ENCODE peak calls at places on chromosomes 3 and 15, in six cellular contexts. One of them, this sample, is unnamed.

GRCh38 chr3:113721638-113722037 is 24.4 kb downstream of the NAA50 start:
- DNase-seq in H9: no peak
- DNase-seq in IMR-90: no peak
- DNase-seq in trophoblast cell: no peak
- DNase-seq in neuronal stem cell: no peak
- DNase-seq in H1: no peak
- DNase-seq in this sample: no peak

GRCh38 chr15:33089878-33090757 is 104.4 kb downstream of the FMN1 start:
- DNase-seq in H9: no peak
- DNase-seq in IMR-90: peak
- DNase-seq in trophoblast cell: no peak
- DNase-seq in neuronal stem cell: no peak
- DNase-seq in H1: no peak
- DNase-seq in this sample: peak

GRCh38 chr3:13352621-13353131 is 67.4 kb downstream of the NUP210 start:
- DNase-seq in H9: no peak
- DNase-seq in IMR-90: peak
- DNase-seq in trophoblast cell: no peak
- DNase-seq in neuronal stem cell: no peak
- DNase-seq in H1: no peak
- DNase-seq in this sample: peak

GRCh38 chr3:184466413-184466960 is 86.6 kb downstream of the CHRD start:
- DNase-seq in H9: no peak
- DNase-seq in IMR-90: peak
- DNase-seq in trophoblast cell: no peak
- DNase-seq in neuronal stem cell: no peak
- DNase-seq in H1: no peak
- DNase-seq in this sample: no peak

GRCh38 chr3:13070622-13071021 is 2.6 kb downstream of the IQSEC1 start:
- DNase-seq in H9: no peak
- DNase-seq in IMR-90: no peak
- DNase-seq in trophoblast cell: no peak
- DNase-seq in neuronal stem cell: no peak
- DNase-seq in H1: no peak
- DNase-seq in this sample: no peak

GRCh38 chr15:47620960-47621681 is 96.2 kb upstream of the SEMA6D start:
- DNase-seq in H9: no peak
- DNase-seq in IMR-90: peak
- DNase-seq in trophoblast cell: no peak
- DNase-seq in neuronal stem cell: no peak
- DNase-seq in H1: no peak
- DNase-seq in this sample: no peak

GRCh38 chr3:123285931-123286307 is 84.2 kb downstream of the SEC22A start:
- DNase-seq in H9: no peak
- DNase-seq in IMR-90: no peak
- DNase-seq in trophoblast cell: no peak
- DNase-seq in neuronal stem cell: no peak
- DNase-seq in H1: no peak
- DNase-seq in this sample: no peak

GRCh38 chr3:22900296-22900695 is 302.8 kb upstream of the UBE2E2 start:
- DNase-seq in H9: no peak
- DNase-seq in IMR-90: no peak
- DNase-seq in trophoblast cell: peak
- DNase-seq in neuronal stem cell: no peak
- DNase-seq in H1: no peak
- DNase-seq in this sample: no peak

GRCh38 chr3:187989458-187990153 is 164.4 kb upstream of the LPP start:
- DNase-seq in H9: peak
- DNase-seq in IMR-90: no peak
- DNase-seq in trophoblast cell: peak
- DNase-seq in neuronal stem cell: peak
- DNase-seq in H1: peak
- DNase-seq in this sample: peak

GRCh38 chr3:190514163-190515153 is 573 bp downstream of the IL1RAP start:
- DNase-seq in H9: peak
- DNase-seq in IMR-90: peak
- DNase-seq in trophoblast cell: peak
- DNase-seq in neuronal stem cell: peak
- DNase-seq in H1: no peak
- DNase-seq in this sample: peak

GRCh38 chr15:68969298-68969697 is 39.0 kb downstream of the SPESP1 start:
- DNase-seq in H9: no peak
- DNase-seq in IMR-90: no peak
- DNase-seq in trophoblast cell: no peak
- DNase-seq in neuronal stem cell: no peak
- DNase-seq in H1: no peak
- DNase-seq in this sample: no peak

GRCh38 chr15:99057020-99057419 is 47.9 kb upstream of the SYNM start:
- DNase-seq in H9: peak
- DNase-seq in IMR-90: no peak
- DNase-seq in trophoblast cell: no peak
- DNase-seq in neuronal stem cell: no peak
- DNase-seq in H1: no peak
- DNase-seq in this sample: no peak

GRCh38 chr15:99055555-99056134 is 48.1 kb upstream of the PGPEP1L start:
- DNase-seq in H9: no peak
- DNase-seq in IMR-90: no peak
- DNase-seq in trophoblast cell: no peak
- DNase-seq in neuronal stem cell: no peak
- DNase-seq in H1: no peak
- DNase-seq in this sample: no peak

GRCh38 chr15:99059010-99059981 is 45.6 kb upstream of the SYNM start:
- DNase-seq in H9: peak
- DNase-seq in IMR-90: peak
- DNase-seq in trophoblast cell: peak
- DNase-seq in neuronal stem cell: peak
- DNase-seq in H1: peak
- DNase-seq in this sample: peak

GRCh38 chr15:99057697-99058420 is 47.0 kb upstream of the SYNM start:
- DNase-seq in H9: no peak
- DNase-seq in IMR-90: no peak
- DNase-seq in trophoblast cell: no peak
- DNase-seq in neuronal stem cell: no peak
- DNase-seq in H1: no peak
- DNase-seq in this sample: no peak

GRCh38 chr15:99058421-99058870 is 46.4 kb upstream of the SYNM start:
- DNase-seq in H9: peak
- DNase-seq in IMR-90: no peak
- DNase-seq in trophoblast cell: no peak
- DNase-seq in neuronal stem cell: no peak
- DNase-seq in H1: no peak
- DNase-seq in this sample: no peak
- H3K23ac ChIP-seq in H9: no peak
- H3K23ac ChIP-seq in IMR-90: peak
- H3K23ac ChIP-seq in trophoblast cell: no peak
- H3K23ac ChIP-seq in neuronal stem cell: no peak
- H3K23ac ChIP-seq in H1: no peak
- H3K23ac ChIP-seq in this sample: no peak

GRCh38 chr3:2714856-2715255 is 395.3 kb downstream of the IL5RA start:
- DNase-seq in H9: no peak
- DNase-seq in IMR-90: no peak
- DNase-seq in trophoblast cell: no peak
- DNase-seq in neuronal stem cell: no peak
- DNase-seq in H1: no peak
- DNase-seq in this sample: peak
- H3K14ac ChIP-seq in H9: no peak
- H3K14ac ChIP-seq in IMR-90: no peak
- H3K14ac ChIP-seq in trophoblast cell: no peak
- H3K14ac ChIP-seq in neuronal stem cell: no peak
- H3K14ac ChIP-seq in H1: no peak
- H3K14ac ChIP-seq in this sample: no peak

GRCh38 chr15:50140097-50140496 is 21.1 kb upstream of the ATP8B4 start:
- DNase-seq in H9: no peak
- DNase-seq in IMR-90: peak
- DNase-seq in trophoblast cell: no peak
- DNase-seq in neuronal stem cell: no peak
- DNase-seq in H1: no peak
- DNase-seq in this sample: peak
- H3K23ac ChIP-seq in H9: no peak
- H3K23ac ChIP-seq in IMR-90: no peak
- H3K23ac ChIP-seq in trophoblast cell: no peak
- H3K23ac ChIP-seq in neuronal stem cell: no peak
- H3K23ac ChIP-seq in H1: no peak
- H3K23ac ChIP-seq in this sample: no peak

GRCh38 chr15:45265506-45265905 is 13.5 kb downstream of the SLC28A2 start:
- DNase-seq in H9: no peak
- DNase-seq in IMR-90: no peak
- DNase-seq in trophoblast cell: no peak
- DNase-seq in neuronal stem cell: no peak
- DNase-seq in H1: no peak
- DNase-seq in this sample: no peak
- H3K14ac ChIP-seq in H9: no peak
- H3K14ac ChIP-seq in IMR-90: no peak
- H3K14ac ChIP-seq in trophoblast cell: no peak
- H3K14ac ChIP-seq in neuronal stem cell: no peak
- H3K14ac ChIP-seq in H1: no peak
- H3K14ac ChIP-seq in this sample: no peak

GRCh38 chr3:45387171-45387570 is 1.2 kb upstream of the LARS2 start:
- DNase-seq in H9: no peak
- DNase-seq in IMR-90: peak
- DNase-seq in trophoblast cell: peak
- DNase-seq in neuronal stem cell: no peak
- DNase-seq in H1: no peak
- DNase-seq in this sample: no peak

GRCh38 chr3:45381168-45381852 is 7.1 kb upstream of the LARS2 start:
- DNase-seq in H9: no peak
- DNase-seq in IMR-90: no peak
- DNase-seq in trophoblast cell: no peak
- DNase-seq in neuronal stem cell: no peak
- DNase-seq in H1: no peak
- DNase-seq in this sample: no peak
- H3K23ac ChIP-seq in H9: no peak
- H3K23ac ChIP-seq in IMR-90: no peak
- H3K23ac ChIP-seq in trophoblast cell: no peak
- H3K23ac ChIP-seq in neuronal stem cell: no peak
- H3K23ac ChIP-seq in H1: no peak
- H3K23ac ChIP-seq in this sample: no peak

GRCh38 chr3:64549869-64550268 is 137.9 kb downstream of the ADAMTS9 start:
- DNase-seq in H9: no peak
- DNase-seq in IMR-90: no peak
- DNase-seq in trophoblast cell: no peak
- DNase-seq in neuronal stem cell: no peak
- DNase-seq in H1: no peak
- DNase-seq in this sample: no peak
- H3K14ac ChIP-seq in H9: no peak
- H3K14ac ChIP-seq in IMR-90: no peak
- H3K14ac ChIP-seq in trophoblast cell: no peak
- H3K14ac ChIP-seq in neuronal stem cell: no peak
- H3K14ac ChIP-seq in H1: no peak
- H3K14ac ChIP-seq in this sample: no peak

GRCh38 chr3:129892486-129892856 is 1.0 kb downstream of the TMCC1 start:
- DNase-seq in H9: no peak
- DNase-seq in IMR-90: no peak
- DNase-seq in trophoblast cell: no peak
- DNase-seq in neuronal stem cell: no peak
- DNase-seq in H1: no peak
- DNase-seq in this sample: no peak

GRCh38 chr3:129892857-129893615 is 475 bp downstream of the TMCC1 start:
- DNase-seq in H9: peak
- DNase-seq in IMR-90: no peak
- DNase-seq in trophoblast cell: peak
- DNase-seq in neuronal stem cell: peak
- DNase-seq in H1: no peak
- DNase-seq in this sample: peak

GRCh38 chr3:129890891-129891290 is 2.6 kb downstream of the TMCC1 start:
- DNase-seq in H9: no peak
- DNase-seq in IMR-90: no peak
- DNase-seq in trophoblast cell: no peak
- DNase-seq in neuronal stem cell: no peak
- DNase-seq in H1: no peak
- DNase-seq in this sample: no peak

GRCh38 chr3:129897026-129897425 is 3.5 kb upstream of the TMCC1 start:
- DNase-seq in H9: no peak
- DNase-seq in IMR-90: no peak
- DNase-seq in trophoblast cell: no peak
- DNase-seq in neuronal stem cell: no peak
- DNase-seq in H1: no peak
- DNase-seq in this sample: no peak

GRCh38 chr3:129893616-129894070 is at the start of gene TMCC1:
- DNase-seq in H9: peak
- DNase-seq in IMR-90: peak
- DNase-seq in trophoblast cell: peak
- DNase-seq in neuronal stem cell: peak
- DNase-seq in H1: peak
- DNase-seq in this sample: peak
- H3K23ac ChIP-seq in H9: no peak
- H3K23ac ChIP-seq in IMR-90: peak
- H3K23ac ChIP-seq in trophoblast cell: no peak
- H3K23ac ChIP-seq in neuronal stem cell: peak
- H3K23ac ChIP-seq in H1: no peak
- H3K23ac ChIP-seq in this sample: peak

DNA sequence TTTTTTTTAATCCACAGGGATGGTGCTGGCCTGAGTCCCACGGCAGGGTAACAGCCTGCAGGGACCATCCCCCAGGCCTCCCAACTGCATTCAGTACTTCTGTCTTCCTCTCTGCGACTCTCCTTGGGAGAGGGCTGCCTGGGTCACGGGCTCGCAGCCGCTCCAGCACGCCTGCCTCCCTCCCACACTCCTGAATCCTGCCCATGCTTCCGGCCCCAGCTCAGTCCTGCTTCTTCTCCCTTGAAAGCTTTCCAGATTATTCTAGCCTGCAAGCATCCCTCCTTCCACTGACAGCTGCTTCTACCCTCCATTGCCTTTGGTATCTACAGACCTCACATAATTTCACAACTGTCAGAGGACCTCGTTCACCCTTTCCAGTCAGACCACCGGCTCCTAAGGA is 32.4 kb downstream of the MEGF11 start:
- DNase-seq in H9: no peak
- DNase-seq in IMR-90: no peak
- DNase-seq in trophoblast cell: no peak
- DNase-seq in neuronal stem cell: no peak
- DNase-seq in H1: no peak
- DNase-seq in this sample: no peak
- H3K14ac ChIP-seq in H9: no peak
- H3K14ac ChIP-seq in IMR-90: no peak
- H3K14ac ChIP-seq in trophoblast cell: no peak
- H3K14ac ChIP-seq in neuronal stem cell: no peak
- H3K14ac ChIP-seq in H1: no peak
- H3K14ac ChIP-seq in this sample: no peak

GRCh38 chr3:185582871-185583270 is 3.2 kb upstream of the SENP2 start:
- DNase-seq in H9: no peak
- DNase-seq in IMR-90: no peak
- DNase-seq in trophoblast cell: no peak
- DNase-seq in neuronal stem cell: no peak
- DNase-seq in H1: no peak
- DNase-seq in this sample: no peak
- H3K23ac ChIP-seq in H9: no peak
- H3K23ac ChIP-seq in IMR-90: no peak
- H3K23ac ChIP-seq in trophoblast cell: no peak
- H3K23ac ChIP-seq in neuronal stem cell: no peak
- H3K23ac ChIP-seq in H1: no peak
- H3K23ac ChIP-seq in this sample: no peak

GRCh38 chr3:171936231-171936841 is 93.2 kb downstream of the TMEM212 start:
- DNase-seq in H9: no peak
- DNase-seq in IMR-90: peak
- DNase-seq in trophoblast cell: peak
- DNase-seq in neuronal stem cell: no peak
- DNase-seq in H1: no peak
- DNase-seq in this sample: peak
- H3K14ac ChIP-seq in H9: no peak
- H3K14ac ChIP-seq in IMR-90: no peak
- H3K14ac ChIP-seq in trophoblast cell: no peak
- H3K14ac ChIP-seq in neuronal stem cell: no peak
- H3K14ac ChIP-seq in H1: no peak
- H3K14ac ChIP-seq in this sample: peak

This sample was measured in mesenchymal stem cell.